ENCODE peak calls at places on chromosomes 12 and 14, in eight cellular contexts. One of them, this sample, is unnamed.

GRCh38 chr12:77031745-77032144 is 33.6 kb downstream of the E2F7 start:
- DNase-seq in breast epithelium: no peak
- DNase-seq in thoracic aorta: no peak
- DNase-seq in AG04450: no peak
- DNase-seq in coronary artery: no peak
- DNase-seq in fibroblast of lung: peak; percentile 83
- DNase-seq in heart left ventricle: no peak
- DNase-seq in A549: no peak
- DNase-seq in this sample: peak; percentile 45

GRCh38 chr12:7937867-7938506 is 2.0 kb upstream of the SLC2A3 start:
- DNase-seq in breast epithelium: no peak
- DNase-seq in thoracic aorta: no peak
- DNase-seq in AG04450: no peak
- DNase-seq in coronary artery: no peak
- DNase-seq in fibroblast of lung: peak; percentile 42
- DNase-seq in heart left ventricle: no peak
- DNase-seq in A549: peak; percentile 55
- DNase-seq in this sample: peak; percentile 52

GRCh38 chr14:58772814-58773620 is 135.3 kb downstream of the DACT1 start:
- DNase-seq in breast epithelium: no peak
- DNase-seq in thoracic aorta: no peak
- DNase-seq in AG04450: no peak
- DNase-seq in coronary artery: no peak
- DNase-seq in fibroblast of lung: peak; percentile 27
- DNase-seq in heart left ventricle: no peak
- DNase-seq in A549: no peak
- DNase-seq in this sample: no peak

GRCh38 chr12:124608451-124608870 is 41.0 kb upstream of the NCOR2 start:
- DNase-seq in breast epithelium: no peak
- DNase-seq in thoracic aorta: no peak
- DNase-seq in AG04450: no peak
- DNase-seq in coronary artery: no peak
- DNase-seq in fibroblast of lung: peak; percentile 28
- DNase-seq in heart left ventricle: no peak
- DNase-seq in A549: no peak
- DNase-seq in this sample: peak; percentile 25

GRCh38 chr14:51336304-51336703 is 96.3 kb downstream of the TMX1 start:
- DNase-seq in breast epithelium: no peak
- DNase-seq in thoracic aorta: no peak
- DNase-seq in AG04450: no peak
- DNase-seq in coronary artery: no peak
- DNase-seq in fibroblast of lung: no peak
- DNase-seq in heart left ventricle: no peak
- DNase-seq in A549: no peak
- DNase-seq in this sample: no peak

GRCh38 chr12:71686658-71687025 is 760 bp downstream of the TMEM19 start:
- DNase-seq in breast epithelium: no peak
- DNase-seq in thoracic aorta: no peak
- DNase-seq in AG04450: no peak
- DNase-seq in coronary artery: no peak
- DNase-seq in fibroblast of lung: no peak
- DNase-seq in heart left ventricle: no peak
- DNase-seq in A549: no peak
- DNase-seq in this sample: peak; percentile 60

GRCh38 chr14:61113561-61113960 is 132.5 kb downstream of the SLC38A6 start:
- DNase-seq in breast epithelium: no peak
- DNase-seq in thoracic aorta: no peak
- DNase-seq in AG04450: no peak
- DNase-seq in coronary artery: no peak
- DNase-seq in fibroblast of lung: no peak
- DNase-seq in heart left ventricle: no peak
- DNase-seq in A549: no peak
- DNase-seq in this sample: no peak

GRCh38 chr12:130796985-130797686 is 41.9 kb downstream of the STX2 start:
- DNase-seq in breast epithelium: no peak
- DNase-seq in thoracic aorta: no peak
- DNase-seq in AG04450: no peak
- DNase-seq in coronary artery: no peak
- DNase-seq in fibroblast of lung: no peak
- DNase-seq in heart left ventricle: no peak
- DNase-seq in A549: no peak
- DNase-seq in this sample: no peak

GRCh38 chr14:54572316-54572715 is 5.4 kb downstream of the SAMD4A start:
- DNase-seq in breast epithelium: no peak
- DNase-seq in thoracic aorta: no peak
- DNase-seq in AG04450: no peak
- DNase-seq in coronary artery: no peak
- DNase-seq in fibroblast of lung: no peak
- DNase-seq in heart left ventricle: no peak
- DNase-seq in A549: no peak
- DNase-seq in this sample: peak; percentile 55

GRCh38 chr14:103597623-103598372 is 31.2 kb upstream of the KLC1 start:
- DNase-seq in breast epithelium: no peak
- DNase-seq in thoracic aorta: no peak
- DNase-seq in AG04450: peak; percentile 78
- DNase-seq in coronary artery: no peak
- DNase-seq in fibroblast of lung: peak; percentile 93
- DNase-seq in heart left ventricle: peak; percentile 67
- DNase-seq in A549: peak; percentile 73
- DNase-seq in this sample: peak; percentile 90

GRCh38 chr12:89995870-89996269 is 287.2 kb upstream of the ATP2B1 start:
- DNase-seq in breast epithelium: no peak
- DNase-seq in thoracic aorta: no peak
- DNase-seq in AG04450: no peak
- DNase-seq in coronary artery: no peak
- DNase-seq in fibroblast of lung: no peak
- DNase-seq in heart left ventricle: no peak
- DNase-seq in A549: no peak
- DNase-seq in this sample: no peak

GRCh38 chr14:37252434-37252833 is 54.7 kb downstream of the MIPOL1 start:
- DNase-seq in breast epithelium: no peak
- DNase-seq in thoracic aorta: no peak
- DNase-seq in AG04450: no peak
- DNase-seq in coronary artery: no peak
- DNase-seq in fibroblast of lung: no peak
- DNase-seq in heart left ventricle: no peak
- DNase-seq in A549: no peak
- DNase-seq in this sample: no peak

GRCh38 chr14:69522026-69522425 is 37.5 kb downstream of the PLEKHD1 start:
- DNase-seq in breast epithelium: no peak
- DNase-seq in thoracic aorta: no peak
- DNase-seq in AG04450: no peak
- DNase-seq in coronary artery: no peak
- DNase-seq in fibroblast of lung: no peak
- DNase-seq in heart left ventricle: no peak
- DNase-seq in A549: no peak
- DNase-seq in this sample: no peak

GRCh38 chr12:50633950-50634349 is 129.2 kb downstream of the DIP2B start:
- DNase-seq in breast epithelium: no peak
- DNase-seq in thoracic aorta: no peak
- DNase-seq in AG04450: no peak
- DNase-seq in coronary artery: no peak
- DNase-seq in fibroblast of lung: peak; percentile 93
- DNase-seq in heart left ventricle: no peak
- DNase-seq in A549: no peak
- DNase-seq in this sample: peak; percentile 75

GRCh38 chr12:72289633-72290032 is 17.5 kb downstream of the TRHDE start:
- DNase-seq in breast epithelium: no peak
- DNase-seq in thoracic aorta: no peak
- DNase-seq in AG04450: no peak
- DNase-seq in coronary artery: no peak
- DNase-seq in fibroblast of lung: peak; percentile 62
- DNase-seq in heart left ventricle: no peak
- DNase-seq in A549: no peak
- DNase-seq in this sample: peak; percentile 10

GRCh38 chr14:34766611-34767010 is 52.2 kb upstream of the CFL2 start:
- DNase-seq in breast epithelium: no peak
- DNase-seq in thoracic aorta: no peak
- DNase-seq in AG04450: no peak
- DNase-seq in coronary artery: no peak
- DNase-seq in fibroblast of lung: peak; percentile 26
- DNase-seq in heart left ventricle: no peak
- DNase-seq in A549: no peak
- DNase-seq in this sample: peak; percentile 44

GRCh38 chr12:114743799-114744198 is 59.8 kb upstream of the TBX3 start:
- DNase-seq in breast epithelium: no peak
- DNase-seq in thoracic aorta: no peak
- DNase-seq in AG04450: no peak
- DNase-seq in coronary artery: no peak
- DNase-seq in fibroblast of lung: no peak
- DNase-seq in heart left ventricle: no peak
- DNase-seq in A549: no peak
- DNase-seq in this sample: no peak

GRCh38 chr12:65656904-65657351 is 167.4 kb upstream of the HMGA2 start:
- DNase-seq in breast epithelium: no peak
- DNase-seq in thoracic aorta: no peak
- DNase-seq in AG04450: peak; percentile 89
- DNase-seq in coronary artery: no peak
- DNase-seq in fibroblast of lung: peak; percentile 99
- DNase-seq in heart left ventricle: no peak
- DNase-seq in A549: peak; percentile 45
- DNase-seq in this sample: peak; percentile 100

GRCh38 chr12:94172031-94172430 is 23.7 kb downstream of the PLXNC1 start:
- DNase-seq in breast epithelium: no peak
- DNase-seq in thoracic aorta: no peak
- DNase-seq in AG04450: no peak
- DNase-seq in coronary artery: no peak
- DNase-seq in fibroblast of lung: peak; percentile 28
- DNase-seq in heart left ventricle: no peak
- DNase-seq in A549: no peak
- DNase-seq in this sample: peak; percentile 86

GRCh38 chr14:105168979-105169507 is 467 bp upstream of the JAG2 start:
- DNase-seq in breast epithelium: no peak
- DNase-seq in thoracic aorta: no peak
- DNase-seq in AG04450: no peak
- DNase-seq in coronary artery: no peak
- DNase-seq in fibroblast of lung: no peak
- DNase-seq in heart left ventricle: peak; percentile 68
- DNase-seq in A549: peak; percentile 67
- DNase-seq in this sample: no peak
- TF ChIP-seq CTCF in breast epithelium: no peak
- TF ChIP-seq CTCF in thoracic aorta: no peak
- TF ChIP-seq CTCF in AG04450: peak; percentile 41
- TF ChIP-seq CTCF in coronary artery: no peak
- TF ChIP-seq CTCF in fibroblast of lung: peak; percentile 2
- TF ChIP-seq CTCF in heart left ventricle: peak; percentile 40
- TF ChIP-seq CTCF in A549: peak; percentile 52
- TF ChIP-seq CTCF in this sample: peak; percentile 23

GRCh38 chr12:49365542-49365941 is 1.7 kb upstream of the SPATS2 start:
- DNase-seq in breast epithelium: no peak
- DNase-seq in thoracic aorta: no peak
- DNase-seq in AG04450: no peak
- DNase-seq in coronary artery: no peak
- DNase-seq in fibroblast of lung: peak; percentile 93
- DNase-seq in heart left ventricle: no peak
- DNase-seq in A549: no peak
- DNase-seq in this sample: peak; percentile 92
- H3K4me3 ChIP-seq in breast epithelium: no peak overlapping the region
- H3K4me3 ChIP-seq in thoracic aorta: peak overlapping the region; percentile 90
- H3K4me3 ChIP-seq in AG04450: no peak overlapping the region
- H3K4me3 ChIP-seq in coronary artery: no peak overlapping the region
- H3K4me3 ChIP-seq in fibroblast of lung: no peak overlapping the region
- H3K4me3 ChIP-seq in heart left ventricle: no peak overlapping the region
- H3K4me3 ChIP-seq in A549: peak overlapping the region; percentile 86
- H3K4me3 ChIP-seq in this sample: no peak overlapping the region

GRCh38 chr14:49467091-49467490 is 119.1 kb downstream of the RPS29 start:
- DNase-seq in breast epithelium: no peak
- DNase-seq in thoracic aorta: no peak
- DNase-seq in AG04450: no peak
- DNase-seq in coronary artery: no peak
- DNase-seq in fibroblast of lung: no peak
- DNase-seq in heart left ventricle: no peak
- DNase-seq in A549: no peak
- DNase-seq in this sample: no peak

GRCh38 chr14:49461529-49462401 is 124.4 kb downstream of the RPS29 start:
- DNase-seq in breast epithelium: no peak
- DNase-seq in thoracic aorta: peak; percentile 15
- DNase-seq in AG04450: peak; percentile 59
- DNase-seq in coronary artery: no peak
- DNase-seq in fibroblast of lung: peak; percentile 71
- DNase-seq in heart left ventricle: no peak
- DNase-seq in A549: peak; percentile 18
- DNase-seq in this sample: peak; percentile 82

GRCh38 chr14:49463146-49463545 is 123.0 kb downstream of the RPS29 start:
- DNase-seq in breast epithelium: no peak
- DNase-seq in thoracic aorta: no peak
- DNase-seq in AG04450: no peak
- DNase-seq in coronary artery: no peak
- DNase-seq in fibroblast of lung: no peak
- DNase-seq in heart left ventricle: no peak
- DNase-seq in A549: no peak
- DNase-seq in this sample: no peak

GRCh38 chr14:49460647-49461046 is 125.5 kb downstream of the RPS29 start:
- DNase-seq in breast epithelium: no peak
- DNase-seq in thoracic aorta: no peak
- DNase-seq in AG04450: no peak
- DNase-seq in coronary artery: no peak
- DNase-seq in fibroblast of lung: no peak
- DNase-seq in heart left ventricle: no peak
- DNase-seq in A549: no peak
- DNase-seq in this sample: no peak

GRCh38 chr14:49464885-49465284 is 121.3 kb downstream of the RPS29 start:
- DNase-seq in breast epithelium: no peak
- DNase-seq in thoracic aorta: no peak
- DNase-seq in AG04450: no peak
- DNase-seq in coronary artery: no peak
- DNase-seq in fibroblast of lung: no peak
- DNase-seq in heart left ventricle: no peak
- DNase-seq in A549: peak; percentile 15
- DNase-seq in this sample: peak; percentile 3
- TF ChIP-seq CTCF in breast epithelium: no peak
- TF ChIP-seq CTCF in thoracic aorta: no peak
- TF ChIP-seq CTCF in AG04450: peak; percentile 24
- TF ChIP-seq CTCF in coronary artery: no peak
- TF ChIP-seq CTCF in fibroblast of lung: no peak
- TF ChIP-seq CTCF in heart left ventricle: no peak
- TF ChIP-seq CTCF in A549: no peak
- TF ChIP-seq CTCF in this sample: peak; percentile 24

GRCh38 chr14:29926228-29926627 is 1.4 kb downstream of the PRKD1 start:
- DNase-seq in breast epithelium: no peak
- DNase-seq in thoracic aorta: no peak
- DNase-seq in AG04450: no peak
- DNase-seq in coronary artery: no peak
- DNase-seq in fibroblast of lung: no peak
- DNase-seq in heart left ventricle: no peak
- DNase-seq in A549: no peak
- DNase-seq in this sample: no peak

GRCh38 chr14:29927596-29928341 is at the start of gene PRKD1:
- DNase-seq in breast epithelium: no peak
- DNase-seq in thoracic aorta: no peak
- DNase-seq in AG04450: no peak
- DNase-seq in coronary artery: peak; percentile 81
- DNase-seq in fibroblast of lung: peak; percentile 76
- DNase-seq in heart left ventricle: peak; percentile 71
- DNase-seq in A549: peak; percentile 65
- DNase-seq in this sample: peak; percentile 63

GRCh38 chr14:29930283-29930682 is 2.6 kb upstream of the PRKD1 start:
- DNase-seq in breast epithelium: no peak
- DNase-seq in thoracic aorta: no peak
- DNase-seq in AG04450: no peak
- DNase-seq in coronary artery: no peak
- DNase-seq in fibroblast of lung: peak; percentile 72
- DNase-seq in heart left ventricle: no peak
- DNase-seq in A549: no peak
- DNase-seq in this sample: peak; percentile 50

GRCh38 chr14:29926701-29927595 is 699 bp downstream of the PRKD1 start:
- DNase-seq in breast epithelium: no peak
- DNase-seq in thoracic aorta: no peak
- DNase-seq in AG04450: no peak
- DNase-seq in coronary artery: peak; percentile 76
- DNase-seq in fibroblast of lung: peak; percentile 54
- DNase-seq in heart left ventricle: peak; percentile 59
- DNase-seq in A549: peak; percentile 34
- DNase-seq in this sample: peak; percentile 38

GRCh38 chr14:29928342-29928640 is 644 bp upstream of the PRKD1 start:
- DNase-seq in breast epithelium: no peak
- DNase-seq in thoracic aorta: no peak
- DNase-seq in AG04450: no peak
- DNase-seq in coronary artery: no peak
- DNase-seq in fibroblast of lung: no peak
- DNase-seq in heart left ventricle: no peak
- DNase-seq in A549: no peak
- DNase-seq in this sample: no peak
- H3K4me3 ChIP-seq in breast epithelium: peak overlapping the region; percentile 75
- H3K4me3 ChIP-seq in thoracic aorta: peak overlapping the region; percentile 76
- H3K4me3 ChIP-seq in AG04450: peak overlapping the region; percentile 88
- H3K4me3 ChIP-seq in coronary artery: peak overlapping the region; percentile 93
- H3K4me3 ChIP-seq in fibroblast of lung: peak overlapping the region; percentile 22
- H3K4me3 ChIP-seq in heart left ventricle: peak overlapping the region; percentile 93
- H3K4me3 ChIP-seq in A549: peak overlapping the region; percentile 69
- H3K4me3 ChIP-seq in this sample: peak overlapping the region; percentile 39